ENCODE peak calls at places on chromosomes 4 and X, in six cellular contexts. X is H9, E is mesenchymal stem cell, U is IMR-90, N is neuronal stem cell, C is H1. T is an unnamed sample. For H3K79me1, the result is how much of the 10 kb centered on the place peaks cover.

GRCh38 chr4:7206856-7207567 is 14.7 kb downstream of the SORCS2 start:
- DNase-seq in X (peak), E (peak), U (peak), N (peak), C (no peak), T (peak)

GRCh38 chr4:10185518-10186227 is 69.1 kb upstream of the WDR1 start:
- DNase-seq in X (no peak), E (no peak), U (no peak), N (no peak), C (no peak), T (no peak)

GRCh38 chr4:161813389-161813788 is 350.4 kb downstream of the FSTL5 start:
- DNase-seq in X (no peak), E (no peak), U (no peak), N (no peak), C (no peak), T (no peak)

GRCh38 chr4:47786958-47787370 is 50.9 kb downstream of the CORIN start:
- DNase-seq in X (no peak), E (peak), U (no peak), N (no peak), C (no peak), T (no peak)

GRCh38 chr4:72418458-72418857 is 150.6 kb downstream of the ADAMTS3 start:
- DNase-seq in X (no peak), E (peak), U (peak), N (no peak), C (no peak), T (no peak)

GRCh38 chr4:71783972-71784371 is at the start of gene GC:
- DNase-seq in X (no peak), E (no peak), U (no peak), N (no peak), C (no peak), T (peak)

GRCh38 chrX:13270360-13270759 is 49.5 kb downstream of the ATXN3L start:
- DNase-seq in X (no peak), E (no peak), U (no peak), N (no peak), C (no peak), T (no peak)

GRCh38 chr4:165879581-165879980 is 6.5 kb downstream of the TLL1 start:
- DNase-seq in X (no peak), E (no peak), U (no peak), N (no peak), C (no peak), T (no peak)

GRCh38 chr4:6442555-6442954 is 29.9 kb downstream of the PPP2R2C start:
- DNase-seq in X (no peak), E (no peak), U (no peak), N (no peak), C (no peak), T (no peak)

GRCh38 chr4:112083587-112084347 is 61.5 kb upstream of the FAM241A start:
- DNase-seq in X (no peak), E (peak), U (peak), N (no peak), C (no peak), T (no peak)

GRCh38 chr4:16694491-16695276 is 203.8 kb downstream of the LDB2 start:
- DNase-seq in X (peak), E (no peak), U (peak), N (no peak), C (peak), T (peak)

GRCh38 chrX:44244008-44244407 is 99.5 kb downstream of the EFHC2 start:
- DNase-seq in X (no peak), E (peak), U (peak), N (peak), C (no peak), T (peak)

GRCh38 chrX:145524931-145525330 is 277.6 kb downstream of the SPANXN1 start:
- DNase-seq in X (no peak), E (no peak), U (no peak), N (no peak), C (no peak), T (no peak)

GRCh38 chr4:103091601-103092223 is 7.9 kb downstream of the BDH2 start:
- DNase-seq in X (no peak), E (peak), U (peak), N (peak), C (no peak), T (peak)
- H2AK5ac ChIP-seq in X (no peak), E (no peak), U (no peak), N (no peak), C (no peak), T (no peak)

DNA sequence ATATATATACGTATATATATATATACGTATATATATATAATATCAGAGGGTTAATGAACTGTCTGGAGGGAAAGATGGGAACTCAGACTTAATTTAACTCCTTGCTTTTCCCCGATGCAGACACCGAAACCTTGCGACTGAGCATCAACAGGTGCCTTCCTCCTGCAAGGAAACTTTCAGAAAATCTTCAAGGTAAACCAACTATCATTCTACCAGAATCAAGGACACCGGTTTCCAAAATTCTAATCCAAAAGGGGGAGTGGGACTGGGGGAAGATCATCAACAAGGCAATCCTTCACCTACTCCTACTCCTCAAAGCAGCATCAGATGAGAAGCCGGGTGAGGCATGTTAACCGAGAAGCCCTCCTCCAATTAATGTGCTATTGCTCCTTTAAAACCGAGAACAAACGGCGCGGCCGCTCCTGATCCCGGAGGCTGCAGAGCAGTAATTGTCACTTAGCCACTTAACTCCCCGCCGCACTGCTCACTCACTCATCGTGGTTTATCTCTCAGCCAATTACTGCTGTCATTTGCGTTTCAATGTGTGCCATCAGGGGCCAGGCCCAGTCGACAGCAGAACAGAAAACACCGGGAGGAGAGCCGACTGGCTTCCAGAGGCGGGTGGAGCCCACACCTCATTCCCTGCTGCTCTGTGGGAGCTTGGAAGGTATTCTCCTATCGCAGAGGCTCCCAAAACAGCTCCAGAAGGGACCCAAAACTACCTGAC is 61.7 kb downstream of the MAML3 start:
- DNase-seq in X (peak), E (peak), U (no peak), N (peak), C (peak), T (peak)
- H3K79me1 ChIP-seq in X (under half), E (under half), U (half or more), N (under half), C (under half), T (under half)

GRCh38 chr4:36010531-36010930 is 233.8 kb downstream of the ARAP2 start:
- DNase-seq in X (no peak), E (no peak), U (no peak), N (no peak), C (no peak), T (peak)
- H3K23ac ChIP-seq in X (no peak), E (no peak), U (no peak), N (no peak), C (no peak), T (no peak)

DNA sequence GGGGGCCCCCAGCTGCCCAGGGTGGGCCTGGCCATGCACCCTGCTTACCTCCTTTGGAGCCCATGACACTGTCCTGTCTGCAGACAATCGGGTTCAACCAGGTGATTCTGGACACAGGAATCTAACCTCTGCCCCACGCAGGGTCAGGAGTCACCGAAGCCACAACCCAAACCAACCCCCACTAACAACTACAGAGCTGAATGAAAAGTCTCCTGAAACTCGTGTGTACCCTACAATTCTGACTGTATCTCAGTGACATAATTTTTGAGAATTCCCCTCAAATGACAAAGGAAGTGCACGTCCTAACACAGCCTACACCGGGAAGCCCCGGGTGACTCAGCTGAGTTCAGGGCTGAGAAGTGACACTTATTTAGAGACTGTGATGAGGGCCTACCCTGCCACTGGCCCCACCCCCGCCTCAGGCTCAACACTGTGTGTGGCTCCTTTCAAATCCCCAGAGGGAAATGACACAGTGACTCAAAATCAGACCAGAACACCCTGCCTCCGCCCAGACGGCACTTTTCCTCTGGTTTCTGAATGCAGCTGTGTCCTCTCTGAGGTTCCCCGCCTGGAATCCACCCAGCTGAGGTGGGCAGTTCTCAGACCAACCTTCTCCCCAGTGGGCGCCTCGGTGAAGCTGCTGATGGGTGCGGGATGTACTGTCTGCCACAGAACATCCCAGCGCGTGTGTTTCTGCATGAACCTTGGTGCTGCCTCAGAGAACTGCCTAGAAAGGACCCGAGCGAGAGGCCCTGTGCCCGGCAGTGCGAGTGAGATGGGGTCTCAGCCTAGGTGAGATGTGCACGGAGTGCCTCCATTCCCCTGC is 9.9 kb downstream of the TNIP2 start:
- DNase-seq in X (no peak), E (peak), U (peak), N (no peak), C (no peak), T (no peak)
- H2AK5ac ChIP-seq in X (no peak), E (no peak), U (peak), N (no peak), C (no peak), T (no peak)

GRCh38 chr4:8534129-8534528 is 46.1 kb upstream of the GPR78 start:
- DNase-seq in X (peak), E (peak), U (peak), N (no peak), C (peak), T (peak)
- H3K79me1 ChIP-seq in X (under half), E (under half), U (under half), N (under half), C (under half), T (under half)